ENCODE peak calls at places on chromosome 5, in ten cellular contexts. Z, L, B, W, S, O, I, Q, Y and T are unnamed samples.
A peak's percentile ranks its signal among the peaks of the same experiment; 100 is the strongest.

GRCh38 chr5:141757402-141757801 is 75.4 kb upstream of the ARAP3 start:
- DNase-seq in O (no peak), I (peak; percentile 57), Z (no peak), L (peak; percentile 21), W (peak; percentile 52), Y (no peak), Q (no peak), S (no peak), B (no peak), T (peak; percentile 32)

GRCh38 chr5:144468542-144468941 is 297.9 kb downstream of the KCTD16 start:
- DNase-seq in L (no peak), Y (no peak), O (peak; percentile 72), Z (no peak), I (no peak), B (peak; percentile 39), Q (no peak), W (no peak), S (no peak), T (no peak)

GRCh38 chr5:145341842-145342241 is 493.3 kb downstream of the PRELID2 start:
- DNase-seq in O (no peak), W (no peak), I (no peak), Q (no peak), Y (no peak), L (no peak), B (no peak), S (no peak), Z (no peak), T (no peak)

GRCh38 chr5:132090107-132090506 is 16.5 kb downstream of the CSF2 start:
- DNase-seq in Z (no peak), L (no peak), O (no peak), S (peak; percentile 93), I (no peak), W (peak; percentile 66), Y (no peak), B (peak; percentile 93), Q (no peak), T (peak; percentile 96)

GRCh38 chr5:58496488-58496887 is 5.3 kb downstream of the GAPT start:
- DNase-seq in Z (no peak), W (no peak), Q (no peak), S (no peak), L (no peak), B (no peak), I (no peak), Y (no peak), O (no peak), T (no peak)

GRCh38 chr5:112691341-112691685 is 46.4 kb upstream of the APC start:
- DNase-seq in W (no peak), B (no peak), S (no peak), Y (no peak), I (no peak), Q (no peak), O (no peak), Z (no peak), L (no peak), T (no peak)

GRCh38 chr5:71974622-71975021 is 132.7 kb upstream of the MAP1B start:
- DNase-seq in S (no peak), Q (no peak), O (no peak), B (peak; percentile 3), Z (no peak), Y (no peak), L (no peak), W (no peak), I (no peak), T (peak; percentile 30)

GRCh38 chr5:41925555-41925946 is 470 bp downstream of the FBXO4 start:
- DNase-seq in Q (no peak), W (peak; percentile 41), Y (no peak), B (peak; percentile 30), Z (no peak), I (peak; percentile 15), O (peak; percentile 22), L (peak; percentile 19), S (no peak), T (peak; percentile 49)

GRCh38 chr5:10719965-10720364 is 41.1 kb downstream of the DAP start:
- DNase-seq in O (no peak), S (no peak), B (peak; percentile 92), L (peak; percentile 38), Q (no peak), W (no peak), I (no peak), Z (no peak), Y (no peak), T (peak; percentile 97)

GRCh38 chr5:141363952-141364660 is at the start of gene PCDHGA5:
- DNase-seq in Y (no peak), I (no peak), O (no peak), W (no peak), S (no peak), B (no peak), L (no peak), Q (peak; percentile 35), Z (no peak), T (no peak)

GRCh38 chr5:608286-609087 is 3.7 kb upstream of the CEP72 start:
- DNase-seq in I (no peak), L (no peak), Y (no peak), Q (no peak), S (no peak), O (no peak), B (no peak), W (no peak), Z (no peak), T (no peak)

GRCh38 chr5:50406874-50407273 is 34.2 kb downstream of the EMB start:
- DNase-seq in W (no peak), L (no peak), S (no peak), Q (no peak), I (no peak), Y (no peak), B (no peak), O (no peak), Z (no peak), T (peak; percentile 0)

GRCh38 chr5:149015126-149015525 is 47.7 kb downstream of the SH3TC2 start:
- DNase-seq in Z (no peak), W (no peak), B (peak; percentile 27), S (no peak), Q (no peak), O (no peak), L (no peak), Y (no peak), I (no peak), T (peak; percentile 22)

GRCh38 chr5:107869459-107870115 is 198.8 kb upstream of the EFNA5 start:
- DNase-seq in W (peak; percentile 26), Z (peak; percentile 11), O (no peak), Q (no peak), L (no peak), Y (no peak), B (peak; percentile 61), I (no peak), S (no peak), T (peak; percentile 78)

GRCh38 chr5:77316871-77317661 is 106.6 kb downstream of the PDE8B start:
- DNase-seq in Q (no peak), B (no peak), O (no peak), S (no peak), W (no peak), Z (no peak), I (no peak), L (no peak), Y (no peak), T (peak; percentile 15)

GRCh38 chr5:126837907-126838539 is 61.1 kb downstream of the LMNB1 start:
- DNase-seq in I (no peak), W (no peak), L (no peak), B (peak; percentile 34), Q (no peak), O (no peak), Z (no peak), S (no peak), Y (no peak), T (no peak)

GRCh38 chr5:79547429-79547822 is 33.5 kb upstream of the HOMER1 start:
- DNase-seq in L (no peak), O (no peak), Z (no peak), Y (no peak), W (no peak), Q (no peak), I (no peak), S (peak; percentile 89), B (no peak), T (no peak)